ENCODE peak calls at places on chromosomes 6 and 20, in seven cellular contexts. H is glutamatergic neuron; I is breast epithelium; J is tibial artery; T is PC-3; G is mucosa of descending colon; M is CD4-positive, alpha-beta T cell. Q is an unnamed sample.
A peak's percentile ranks its signal among the peaks of the same experiment; 100 is the strongest.

GRCh38 chr6:58113960-58114359 is 796.5 kb downstream of the PRIM2 start:
- DNase-seq in G (no peak), I (no peak), J (no peak), T (peak; percentile 30), H (no peak), M (no peak), Q (no peak)

GRCh38 chr20:63049561-63050221 is 42.9 kb upstream of the BHLHE23 start:
- DNase-seq in G (no peak), T (no peak), J (no peak), M (no peak), H (peak; percentile 10), I (no peak), Q (no peak)

GRCh38 chr6:45432944-45433343 is 55.2 kb upstream of the SUPT3H start:
- DNase-seq in H (no peak), G (no peak), M (no peak), J (no peak), I (no peak), T (peak; percentile 89), Q (no peak)

GRCh38 chr6:29227235-29227634 is 56.5 kb downstream of the OR2J2 start:
- DNase-seq in G (no peak), M (no peak), I (no peak), J (no peak), H (no peak), T (no peak), Q (no peak)

GRCh38 chr6:167984144-167984719 is 13.2 kb upstream of the KIF25 start:
- DNase-seq in M (no peak), H (no peak), I (no peak), G (no peak), J (no peak), T (no peak), Q (no peak)

GRCh38 chr6:16966821-16967817 is 134.7 kb upstream of the STMND1 start:
- DNase-seq in M (no peak), T (no peak), I (no peak), J (no peak), H (no peak), G (no peak), Q (peak; percentile 49)

GRCh38 chr6:120056085-120056484 is 706.5 kb upstream of the MAN1A1 start:
- DNase-seq in T (peak; percentile 41), M (no peak), I (no peak), H (no peak), G (no peak), J (no peak), Q (no peak)

GRCh38 chr20:63183422-63184146 is 32.3 kb downstream of the YTHDF1 start:
- DNase-seq in I (no peak), T (peak; percentile 64), M (peak; percentile 45), G (peak; percentile 54), J (no peak), H (peak; percentile 78), Q (no peak)

GRCh38 chr6:44020148-44020547 is 107.1 kb downstream of the MRPL14 start:
- DNase-seq in I (no peak), G (peak; percentile 18), M (no peak), H (no peak), J (peak; percentile 55), T (no peak), Q (no peak)

GRCh38 chr20:58287638-58288037 is 21.9 kb upstream of the RAB22A start:
- DNase-seq in J (no peak), G (no peak), M (no peak), T (no peak), H (no peak), I (no peak), Q (no peak)

GRCh38 chr6:12403201-12403826 is 113.2 kb downstream of the EDN1 start:
- DNase-seq in H (no peak), G (no peak), T (peak; percentile 68), M (no peak), J (no peak), I (no peak), Q (no peak)

GRCh38 chr6:97653517-97653916 is 370.5 kb upstream of the MMS22L start:
- DNase-seq in I (no peak), H (no peak), M (no peak), J (no peak), T (no peak), G (no peak), Q (no peak)

GRCh38 chr6:167505199-167505598 is 180.3 kb downstream of the TTLL2 start:
- DNase-seq in H (no peak), I (no peak), T (no peak), G (no peak), M (no peak), J (no peak), Q (no peak)

GRCh38 chr6:26570027-26570809 is 26.5 kb upstream of the ABT1 start:
- DNase-seq in G (no peak), T (no peak), J (no peak), M (no peak), H (no peak), I (no peak), Q (no peak)

GRCh38 chr6:26569433-26569764 is 27.4 kb upstream of the ABT1 start:
- DNase-seq in I (no peak), H (no peak), M (no peak), T (no peak), J (no peak), G (no peak), Q (no peak)

GRCh38 chr6:26563488-26563887 is 25.3 kb downstream of the HMGN4 start:
- DNase-seq in G (no peak), M (no peak), I (no peak), T (no peak), H (no peak), J (no peak), Q (no peak)

GRCh38 chr6:26571592-26572296 is 25.0 kb upstream of the ABT1 start:
- DNase-seq in I (no peak), J (peak; percentile 52), T (peak; percentile 97), G (peak; percentile 72), M (peak; percentile 26), H (peak; percentile 62), Q (no peak)

GRCh38 chr6:26568601-26569432 is 27.9 kb upstream of the ABT1 start:
- DNase-seq in H (peak; percentile 94), J (peak; percentile 96), T (peak; percentile 98), G (peak; percentile 98), I (peak; percentile 94), M (peak; percentile 100), Q (peak; percentile 90)
- TF ChIP-seq CTCF in H (no peak), J (no peak), T (peak; percentile 54), G (no peak), I (no peak), M (peak; percentile 58), Q (no peak)

GRCh38 chr20:43102394-43102793 is 87.3 kb downstream of the PTPRT start:
- DNase-seq in M (no peak), G (no peak), I (no peak), T (no peak), J (no peak), H (peak; percentile 54), Q (no peak)
- TF ChIP-seq CTCF in M (no peak), G (no peak), I (no peak), T (no peak), J (no peak), H (peak; percentile 69), Q (no peak)

GRCh38 chr6:82259389-82259788 is 11.8 kb upstream of the IBTK start:
- DNase-seq in J (no peak), G (no peak), H (no peak), M (no peak), T (no peak), I (no peak), Q (no peak)

GRCh38 chr6:82251942-82252341 is 4.4 kb upstream of the IBTK start:
- DNase-seq in G (no peak), T (peak; percentile 71), M (no peak), H (no peak), I (no peak), J (no peak), Q (no peak)

GRCh38 chr6:82260890-82261732 is 13.6 kb upstream of the IBTK start:
- DNase-seq in I (no peak), T (no peak), G (no peak), H (no peak), J (no peak), M (no peak), Q (no peak)

GRCh38 chr6:82257088-82257774 is 9.7 kb upstream of the IBTK start:
- DNase-seq in I (no peak), J (no peak), G (no peak), H (no peak), T (peak; percentile 31), M (no peak), Q (no peak)
- TF ChIP-seq CTCF in I (no peak), J (no peak), G (no peak), H (no peak), T (peak; percentile 50), M (no peak), Q (no peak)

DNA sequence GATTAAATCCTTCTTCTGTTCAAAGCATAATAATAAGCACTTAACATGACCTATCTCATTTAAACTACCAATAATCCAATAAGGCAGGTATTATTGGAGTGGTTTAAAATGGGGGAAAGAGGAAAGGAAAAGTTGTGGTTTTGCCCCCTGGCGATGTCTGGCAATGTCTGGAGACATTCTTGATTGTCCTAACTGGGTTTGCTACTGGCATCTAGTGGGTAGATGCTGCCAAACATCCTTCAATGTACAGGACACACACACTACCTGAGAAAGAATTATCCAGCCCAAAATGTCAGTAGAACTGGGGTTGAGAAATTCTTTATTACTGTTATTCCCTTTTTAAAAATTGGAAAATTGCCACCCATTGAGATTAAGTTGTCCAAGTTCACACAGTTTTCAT is 25.2 kb upstream of the SRSF6 start:
- DNase-seq in M (no peak), G (no peak), J (no peak), I (no peak), T (peak; percentile 36), H (no peak), Q (no peak)
- TF ChIP-seq CTCF in M (no peak), G (no peak), J (no peak), I (no peak), T (peak; percentile 42), H (no peak), Q (no peak)

GRCh38 chr6:155549928-155550327 is 94.3 kb upstream of the NOX3 start:
- DNase-seq in T (no peak), J (no peak), I (no peak), M (no peak), H (no peak), G (no peak), Q (no peak)
- TF ChIP-seq CTCF in T (no peak), J (no peak), I (no peak), M (no peak), H (no peak), G (no peak), Q (no peak)

DNA sequence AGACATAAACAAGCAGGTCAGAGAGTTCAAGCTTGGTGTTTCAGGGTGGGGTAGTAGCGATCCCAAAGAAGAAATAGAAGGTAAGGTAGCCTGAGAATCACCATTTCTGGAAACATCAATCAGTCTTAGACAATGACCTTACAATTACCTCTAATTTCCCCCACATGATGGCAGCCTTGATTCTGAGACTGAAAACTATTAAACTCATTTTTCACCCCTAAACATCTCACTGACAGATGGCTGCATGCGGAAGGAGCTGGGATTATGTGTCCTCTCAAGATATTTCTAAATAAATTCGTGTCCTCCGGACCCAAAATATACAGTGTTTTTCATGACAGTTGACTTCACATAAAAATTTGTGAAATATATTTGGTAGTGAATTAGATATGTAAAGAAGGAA is 61.0 kb downstream of the KIF6 start:
- DNase-seq in T (no peak), G (no peak), H (no peak), I (no peak), J (no peak), M (no peak), Q (no peak)
- TF ChIP-seq CTCF in T (no peak), G (no peak), H (no peak), I (no peak), J (peak; percentile 18), M (no peak), Q (no peak)